ENCODE peak calls at places on chromosome 15, in seven cellular contexts. One of them, this sample, is unnamed.

GRCh38 chr15:58357529-58358476 is 74.0 kb upstream of the LIPC start:
- DNase-seq in SW480: peak
- DNase-seq in astrocyte of the spinal cord: no peak
- DNase-seq in H54: no peak
- DNase-seq in ACHN: no peak
- DNase-seq in CD4-positive, alpha-beta T cell: peak
- DNase-seq in BJ: no peak
- DNase-seq in this sample: no peak

GRCh38 chr15:89003865-89004725 is 84.2 kb upstream of the ABHD2 start:
- DNase-seq in ACHN: peak
- DNase-seq in BJ: no peak
- DNase-seq in H54: no peak
- DNase-seq in CD4-positive, alpha-beta T cell: no peak
- DNase-seq in astrocyte of the spinal cord: peak
- DNase-seq in SW480: no peak
- DNase-seq in this sample: peak

GRCh38 chr15:54776410-54776809 is 420.3 kb downstream of the RSL24D1 start:
- DNase-seq in CD4-positive, alpha-beta T cell: no peak
- DNase-seq in SW480: no peak
- DNase-seq in ACHN: no peak
- DNase-seq in astrocyte of the spinal cord: no peak
- DNase-seq in H54: no peak
- DNase-seq in BJ: no peak
- DNase-seq in this sample: no peak

GRCh38 chr15:65952425-65953053 is 83.2 kb downstream of the RAB11A start:
- DNase-seq in H54: peak
- DNase-seq in astrocyte of the spinal cord: peak
- DNase-seq in BJ: no peak
- DNase-seq in CD4-positive, alpha-beta T cell: no peak
- DNase-seq in SW480: no peak
- DNase-seq in ACHN: peak
- DNase-seq in this sample: no peak

GRCh38 chr15:89090791-89091666 is 2.8 kb downstream of the ABHD2 start:
- DNase-seq in BJ: peak
- DNase-seq in ACHN: peak
- DNase-seq in CD4-positive, alpha-beta T cell: peak
- DNase-seq in SW480: peak
- DNase-seq in astrocyte of the spinal cord: peak
- DNase-seq in H54: no peak
- DNase-seq in this sample: no peak

GRCh38 chr15:92887869-92888268 is 12.3 kb upstream of the CHD2 start:
- DNase-seq in H54: no peak
- DNase-seq in SW480: no peak
- DNase-seq in astrocyte of the spinal cord: no peak
- DNase-seq in ACHN: no peak
- DNase-seq in CD4-positive, alpha-beta T cell: no peak
- DNase-seq in BJ: no peak
- DNase-seq in this sample: no peak

GRCh38 chr15:72206677-72207000 is 9.1 kb upstream of the GRAMD2A start:
- DNase-seq in H54: no peak
- DNase-seq in CD4-positive, alpha-beta T cell: no peak
- DNase-seq in ACHN: no peak
- DNase-seq in astrocyte of the spinal cord: no peak
- DNase-seq in SW480: no peak
- DNase-seq in BJ: no peak
- DNase-seq in this sample: no peak

GRCh38 chr15:69758810-69759410 is 306.3 kb downstream of the RPLP1 start:
- DNase-seq in BJ: no peak
- DNase-seq in H54: no peak
- DNase-seq in astrocyte of the spinal cord: peak
- DNase-seq in ACHN: no peak
- DNase-seq in CD4-positive, alpha-beta T cell: peak
- DNase-seq in SW480: peak
- DNase-seq in this sample: no peak

GRCh38 chr15:65870889-65871533 is 1.7 kb downstream of the RAB11A start:
- DNase-seq in CD4-positive, alpha-beta T cell: no peak
- DNase-seq in astrocyte of the spinal cord: peak
- DNase-seq in BJ: no peak
- DNase-seq in SW480: peak
- DNase-seq in H54: no peak
- DNase-seq in ACHN: peak
- DNase-seq in this sample: no peak

GRCh38 chr15:50247819-50248650 is 17.5 kb downstream of the HDC start:
- DNase-seq in astrocyte of the spinal cord: no peak
- DNase-seq in BJ: no peak
- DNase-seq in ACHN: no peak
- DNase-seq in SW480: peak
- DNase-seq in CD4-positive, alpha-beta T cell: peak
- DNase-seq in H54: no peak
- DNase-seq in this sample: no peak

GRCh38 chr15:40233727-40234577 is 4.9 kb upstream of the PAK6 start:
- DNase-seq in astrocyte of the spinal cord: no peak
- DNase-seq in ACHN: no peak
- DNase-seq in CD4-positive, alpha-beta T cell: no peak
- DNase-seq in H54: no peak
- DNase-seq in SW480: peak
- DNase-seq in BJ: no peak
- DNase-seq in this sample: no peak

GRCh38 chr15:88605507-88606436 is 15.4 kb upstream of the AEN start:
- DNase-seq in SW480: no peak
- DNase-seq in H54: no peak
- DNase-seq in BJ: no peak
- DNase-seq in CD4-positive, alpha-beta T cell: peak
- DNase-seq in ACHN: peak
- DNase-seq in astrocyte of the spinal cord: peak
- DNase-seq in this sample: no peak

GRCh38 chr15:43370310-43370974 is 401 bp downstream of the ZSCAN29 start:
- DNase-seq in CD4-positive, alpha-beta T cell: no peak
- DNase-seq in astrocyte of the spinal cord: peak
- DNase-seq in SW480: no peak
- DNase-seq in BJ: no peak
- DNase-seq in ACHN: peak
- DNase-seq in H54: peak
- DNase-seq in this sample: no peak

GRCh38 chr15:92383528-92384326 is 10.0 kb upstream of the ST8SIA2 start:
- DNase-seq in CD4-positive, alpha-beta T cell: no peak
- DNase-seq in SW480: no peak
- DNase-seq in BJ: no peak
- DNase-seq in H54: no peak
- DNase-seq in astrocyte of the spinal cord: no peak
- DNase-seq in ACHN: peak
- DNase-seq in this sample: no peak

GRCh38 chr15:22895465-22896190 is 57.2 kb downstream of the NIPA2 start:
- DNase-seq in ACHN: peak
- DNase-seq in CD4-positive, alpha-beta T cell: no peak
- DNase-seq in BJ: no peak
- DNase-seq in SW480: peak
- DNase-seq in H54: peak
- DNase-seq in astrocyte of the spinal cord: peak
- DNase-seq in this sample: peak

GRCh38 chr15:66701422-66702034 is 508 bp upstream of the SMAD6 start:
- DNase-seq in astrocyte of the spinal cord: peak
- DNase-seq in CD4-positive, alpha-beta T cell: no peak
- DNase-seq in H54: peak
- DNase-seq in SW480: no peak
- DNase-seq in ACHN: peak
- DNase-seq in BJ: no peak
- DNase-seq in this sample: peak

GRCh38 chr15:75573643-75574384 is 5.3 kb downstream of the PTPN9 start:
- DNase-seq in H54: no peak
- DNase-seq in SW480: no peak
- DNase-seq in BJ: no peak
- DNase-seq in ACHN: no peak
- DNase-seq in CD4-positive, alpha-beta T cell: no peak
- DNase-seq in astrocyte of the spinal cord: no peak
- DNase-seq in this sample: no peak

GRCh38 chr15:39931615-39932014 is 2.3 kb upstream of the EIF2AK4 start:
- DNase-seq in ACHN: no peak
- DNase-seq in CD4-positive, alpha-beta T cell: no peak
- DNase-seq in SW480: no peak
- DNase-seq in astrocyte of the spinal cord: no peak
- DNase-seq in BJ: no peak
- DNase-seq in H54: no peak
- DNase-seq in this sample: no peak